ENCODE peak calls at places on chromosomes 16 and 17, in six cellular contexts. One of them, this sample, is unnamed.

GRCh38 chr16:58393138-58393504 is 850 bp downstream of the GINS3 start:
- DNase-seq in stomach: no peak
- DNase-seq in colonic mucosa: no peak
- DNase-seq in type B pancreatic cell: no peak
- DNase-seq in thoracic aorta: no peak
- DNase-seq in GM12865: peak; percentile 10
- DNase-seq in this sample: peak; percentile 30

GRCh38 chr17:80668375-80669149 is 123.9 kb downstream of the RPTOR start:
- DNase-seq in colonic mucosa: no peak
- DNase-seq in thoracic aorta: no peak
- DNase-seq in stomach: no peak
- DNase-seq in type B pancreatic cell: no peak
- DNase-seq in GM12865: no peak
- DNase-seq in this sample: no peak

GRCh38 chr17:42337442-42337841 is 49.1 kb downstream of the STAT5A start:
- DNase-seq in colonic mucosa: no peak
- DNase-seq in stomach: no peak
- DNase-seq in type B pancreatic cell: no peak
- DNase-seq in thoracic aorta: no peak
- DNase-seq in GM12865: peak; percentile 96
- DNase-seq in this sample: no peak

GRCh38 chr17:40371261-40371929 is 6.9 kb upstream of the GJD3 start:
- DNase-seq in type B pancreatic cell: no peak
- DNase-seq in colonic mucosa: no peak
- DNase-seq in GM12865: peak; percentile 66
- DNase-seq in thoracic aorta: no peak
- DNase-seq in stomach: no peak
- DNase-seq in this sample: no peak

GRCh38 chr16:68426355-68426652 is 22.0 kb downstream of the SMPD3 start:
- DNase-seq in type B pancreatic cell: no peak
- DNase-seq in colonic mucosa: no peak
- DNase-seq in thoracic aorta: no peak
- DNase-seq in GM12865: no peak
- DNase-seq in stomach: no peak
- DNase-seq in this sample: no peak

GRCh38 chr16:63684116-63684515 is 1437.7 kb downstream of the CDH11 start:
- DNase-seq in thoracic aorta: no peak
- DNase-seq in type B pancreatic cell: no peak
- DNase-seq in colonic mucosa: no peak
- DNase-seq in GM12865: no peak
- DNase-seq in stomach: no peak
- DNase-seq in this sample: no peak

GRCh38 chr17:34502426-34502825 is 77.0 kb upstream of the TMEM132E start:
- DNase-seq in colonic mucosa: no peak
- DNase-seq in thoracic aorta: no peak
- DNase-seq in stomach: no peak
- DNase-seq in type B pancreatic cell: no peak
- DNase-seq in GM12865: no peak
- DNase-seq in this sample: no peak

GRCh38 chr16:69393898-69394849 is 8.4 kb upstream of the TERF2 start:
- DNase-seq in type B pancreatic cell: no peak
- DNase-seq in GM12865: no peak
- DNase-seq in thoracic aorta: no peak
- DNase-seq in stomach: no peak
- DNase-seq in colonic mucosa: no peak
- DNase-seq in this sample: no peak

GRCh38 chr17:32596666-32597065 is 109.9 kb downstream of the CDK5R1 start:
- DNase-seq in GM12865: peak; percentile 82
- DNase-seq in thoracic aorta: no peak
- DNase-seq in type B pancreatic cell: no peak
- DNase-seq in stomach: no peak
- DNase-seq in colonic mucosa: no peak
- DNase-seq in this sample: no peak

GRCh38 chr17:61753696-61754095 is 109.6 kb downstream of the BRIP1 start:
- DNase-seq in type B pancreatic cell: no peak
- DNase-seq in stomach: no peak
- DNase-seq in GM12865: no peak
- DNase-seq in colonic mucosa: no peak
- DNase-seq in thoracic aorta: no peak
- DNase-seq in this sample: no peak

GRCh38 chr17:75244133-75244866 is 17.1 kb downstream of the GGA3 start:
- DNase-seq in colonic mucosa: no peak
- DNase-seq in stomach: no peak
- DNase-seq in thoracic aorta: no peak
- DNase-seq in GM12865: no peak
- DNase-seq in type B pancreatic cell: no peak
- DNase-seq in this sample: no peak

GRCh38 chr16:57753448-57754353 is 18.1 kb downstream of the KATNB1 start:
- DNase-seq in type B pancreatic cell: no peak
- DNase-seq in thoracic aorta: no peak
- DNase-seq in GM12865: no peak
- DNase-seq in colonic mucosa: no peak
- DNase-seq in stomach: no peak
- DNase-seq in this sample: no peak

GRCh38 chr16:57577691-57578224 is 35.3 kb downstream of the ADGRG5 start:
- DNase-seq in type B pancreatic cell: peak; percentile 49
- DNase-seq in stomach: no peak
- DNase-seq in GM12865: no peak
- DNase-seq in thoracic aorta: no peak
- DNase-seq in colonic mucosa: no peak
- DNase-seq in this sample: no peak

GRCh38 chr16:85441189-85441889 is 171.8 kb upstream of the GSE1 start:
- DNase-seq in GM12865: peak; percentile 36
- DNase-seq in colonic mucosa: no peak
- DNase-seq in thoracic aorta: no peak
- DNase-seq in type B pancreatic cell: no peak
- DNase-seq in stomach: no peak
- DNase-seq in this sample: no peak
- TF ChIP-seq CTCF in GM12865: no peak
- TF ChIP-seq CTCF in colonic mucosa: no peak
- TF ChIP-seq CTCF in thoracic aorta: no peak
- TF ChIP-seq CTCF in type B pancreatic cell: no peak
- TF ChIP-seq CTCF in stomach: no peak
- TF ChIP-seq CTCF in this sample: no peak

GRCh38 chr17:9981344-9981915 is 76.4 kb upstream of the RCVRN start:
- DNase-seq in GM12865: no peak
- DNase-seq in colonic mucosa: no peak
- DNase-seq in thoracic aorta: no peak
- DNase-seq in stomach: no peak
- DNase-seq in type B pancreatic cell: no peak
- DNase-seq in this sample: no peak
- TF ChIP-seq CTCF in GM12865: no peak
- TF ChIP-seq CTCF in colonic mucosa: no peak
- TF ChIP-seq CTCF in thoracic aorta: no peak
- TF ChIP-seq CTCF in stomach: no peak
- TF ChIP-seq CTCF in type B pancreatic cell: no peak
- TF ChIP-seq CTCF in this sample: no peak

GRCh38 chr17:38867179-38867994 is 2.5 kb upstream of the LASP1 start:
- DNase-seq in stomach: peak; percentile 46
- DNase-seq in colonic mucosa: peak; percentile 70
- DNase-seq in GM12865: peak; percentile 84
- DNase-seq in type B pancreatic cell: no peak
- DNase-seq in thoracic aorta: no peak
- DNase-seq in this sample: peak; percentile 77
- TF ChIP-seq CTCF in stomach: no peak
- TF ChIP-seq CTCF in colonic mucosa: no peak
- TF ChIP-seq CTCF in GM12865: no peak
- TF ChIP-seq CTCF in type B pancreatic cell: peak; percentile 72
- TF ChIP-seq CTCF in thoracic aorta: peak; percentile 39
- TF ChIP-seq CTCF in this sample: peak; percentile 31

GRCh38 chr16:13435873-13436474 is 484.0 kb upstream of the ERCC4 start:
- DNase-seq in GM12865: peak; percentile 48
- DNase-seq in type B pancreatic cell: no peak
- DNase-seq in stomach: no peak
- DNase-seq in thoracic aorta: no peak
- DNase-seq in colonic mucosa: no peak
- DNase-seq in this sample: no peak
- TF ChIP-seq CTCF in GM12865: peak; percentile 34
- TF ChIP-seq CTCF in type B pancreatic cell: no peak
- TF ChIP-seq CTCF in stomach: no peak
- TF ChIP-seq CTCF in thoracic aorta: no peak
- TF ChIP-seq CTCF in colonic mucosa: no peak
- TF ChIP-seq CTCF in this sample: no peak